ENCODE peak calls at places on chromosomes 5 and 9, in five cellular contexts. Y, O, Z, H and J are unnamed samples.
A peak's percentile ranks its signal among the peaks of the same experiment; 100 is the strongest.

GRCh38 chr9:18721267-18722079 is 247.5 kb downstream of the ADAMTSL1 start:
- DNase-seq in Z (no peak), H (no peak), Y (no peak), O (no peak), J (no peak)

GRCh38 chr9:79763861-79764260 is 192.1 kb downstream of the TLE4 start:
- DNase-seq in O (peak; percentile 29), H (peak; percentile 70), Z (no peak), Y (no peak), J (no peak)

GRCh38 chr9:72826954-72827953 is 125.6 kb downstream of the ALDH1A1 start:
- DNase-seq in O (no peak), Z (no peak), H (no peak), Y (no peak), J (no peak)

GRCh38 chr5:53971096-53971495 is 339.3 kb downstream of the ARL15 start:
- DNase-seq in O (peak; percentile 6), H (no peak), Z (no peak), Y (no peak), J (no peak)

GRCh38 chr5:41871866-41872265 is 1.6 kb upstream of the OXCT1 start:
- DNase-seq in Z (no peak), Y (no peak), H (no peak), O (peak; percentile 83), J (no peak)

GRCh38 chr5:158759276-158759675 is 340.4 kb downstream of the EBF1 start:
- DNase-seq in O (no peak), Z (no peak), H (no peak), Y (no peak), J (no peak)

GRCh38 chr5:165630211-165630866 is 2124.9 kb downstream of the MAT2B start:
- DNase-seq in Y (no peak), O (peak; percentile 53), H (peak; percentile 64), Z (no peak), J (peak; percentile 13)

GRCh38 chr9:8651830-8652229 is 852.3 kb upstream of the DMAC1 start:
- DNase-seq in Z (no peak), H (no peak), O (no peak), Y (no peak), J (no peak)

GRCh38 chr5:144710620-144711019 is 539.9 kb downstream of the KCTD16 start:
- DNase-seq in Y (no peak), Z (no peak), O (no peak), H (no peak), J (no peak)

GRCh38 chr5:37867634-37868033 is 27.8 kb upstream of the GDNF start:
- DNase-seq in O (peak; percentile 47), Z (no peak), Y (no peak), H (no peak), J (no peak)

GRCh38 chr9:112074250-112075008 is 100.7 kb downstream of the SUSD1 start:
- DNase-seq in Y (peak; percentile 49), H (peak; percentile 79), O (peak; percentile 92), Z (peak; percentile 62), J (peak; percentile 88)

GRCh38 chr5:76953551-76954382 is 922 bp downstream of the CRHBP start:
- DNase-seq in Y (no peak), Z (no peak), H (no peak), O (peak; percentile 59), J (no peak)

GRCh38 chr5:73692166-73692640 is 66.2 kb downstream of the ARHGEF28 start:
- DNase-seq in Z (peak; percentile 41), O (peak; percentile 93), Y (no peak), H (no peak), J (no peak)

GRCh38 chr9:130707225-130707976 is 13.8 kb downstream of the EXOSC2 start:
- DNase-seq in Z (peak; percentile 61), O (peak; percentile 51), Y (peak; percentile 62), H (peak; percentile 77), J (peak; percentile 65)

GRCh38 chr9:114001410-114001685 is 76.8 kb downstream of the AMBP start:
- DNase-seq in Z (no peak), H (no peak), Y (no peak), O (no peak), J (no peak)

GRCh38 chr5:65927497-65928340 is 1.3 kb downstream of the ERBIN start:
- DNase-seq in Z (peak; percentile 57), H (no peak), Y (no peak), O (peak; percentile 73), J (peak; percentile 55)

GRCh38 chr9:130154816-130155215 is 17.4 kb upstream of the NCS1 start:
- DNase-seq in Y (no peak), O (no peak), Z (no peak), H (no peak), J (no peak)

GRCh38 chr5:123086376-123087055 is 2.5 kb upstream of the PRDM6 start:
- DNase-seq in H (no peak), Y (no peak), O (no peak), Z (no peak), J (no peak)

GRCh38 chr5:38466444-38467189 is 89.8 kb downstream of the LIFR start:
- DNase-seq in Y (no peak), O (no peak), Z (no peak), H (peak; percentile 88), J (no peak)

GRCh38 chr5:141518616-141519015 is 29.7 kb downstream of the PCDHGC5 start:
- DNase-seq in O (no peak), Z (no peak), Y (no peak), H (no peak), J (no peak)

DNA sequence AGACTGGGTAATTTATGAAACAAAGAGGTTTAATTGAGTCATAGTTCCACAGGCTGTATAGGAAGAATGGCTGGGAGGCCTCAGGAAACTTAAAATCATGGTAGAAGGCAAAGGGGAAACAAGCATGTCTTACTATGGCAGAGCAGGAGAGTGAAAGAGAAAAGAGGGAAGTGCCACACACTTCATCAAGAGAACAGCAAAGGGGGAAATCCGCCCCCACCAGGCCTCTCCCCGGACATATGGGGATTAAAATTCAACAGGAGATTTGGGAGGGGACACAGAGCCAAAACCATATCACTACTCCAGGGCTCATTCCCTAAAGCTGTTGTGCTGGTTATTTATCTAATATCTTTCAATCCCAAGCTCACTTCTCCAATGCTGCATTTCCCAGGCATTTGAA is 50.2 kb upstream of the NR3C1 start:
- DNase-seq in Z (no peak), H (no peak), O (no peak), Y (no peak), J (no peak)
- H3K9me3 ChIP-seq in Z (no peaks in the 10 kb centered on the region), H (no peaks in the 10 kb centered on the region), O (no peaks in the 10 kb centered on the region), Y (no peaks in the 10 kb centered on the region), J (no peaks in the 10 kb centered on the region)

GRCh38 chr5:88860501-88860900 is 22.5 kb downstream of the MEF2C start:
- DNase-seq in H (no peak), Z (no peak), O (peak; percentile 72), Y (no peak), J (no peak)
- H3K9me3 ChIP-seq in H (no peaks in the 10 kb centered on the region), Z (no peaks in the 10 kb centered on the region), O (no peaks in the 10 kb centered on the region), Y (no peaks in the 10 kb centered on the region), J (no peaks in the 10 kb centered on the region)

GRCh38 chr9:138122201-138122600 is 244.6 kb downstream of the CACNA1B start:
- DNase-seq in Z (no peak), H (no peak), O (no peak), Y (no peak), J (no peak)
- H3K9me3 ChIP-seq in Z (no peaks in the 10 kb centered on the region), H (no peaks in the 10 kb centered on the region), O (no peaks in the 10 kb centered on the region), Y (no peaks in the 10 kb centered on the region), J (no peaks in the 10 kb centered on the region)

GRCh38 chr5:180250329-180250728 is 41.3 kb upstream of the RASGEF1C start:
- DNase-seq in H (no peak), Z (no peak), O (no peak), Y (no peak), J (no peak)
- H3K9me3 ChIP-seq in H (peaks cover 8% of the 10 kb centered on the region), Z (peaks cover 40% of the 10 kb centered on the region), O (no peaks in the 10 kb centered on the region), Y (peaks cover 4% of the 10 kb centered on the region), J (peaks cover 92% of the 10 kb centered on the region)

GRCh38 chr9:138115506-138115905 is 237.9 kb downstream of the CACNA1B start:
- DNase-seq in H (no peak), Y (no peak), Z (no peak), O (no peak), J (no peak)

GRCh38 chr9:138114501-138115245 is 237.1 kb downstream of the CACNA1B start:
- DNase-seq in O (no peak), H (no peak), Z (no peak), Y (no peak), J (no peak)

GRCh38 chr9:138117101-138117750 is 239.6 kb downstream of the CACNA1B start:
- DNase-seq in Z (no peak), O (no peak), Y (no peak), H (no peak), J (no peak)

GRCh38 chr9:138117836-138118235 is 240.3 kb downstream of the CACNA1B start:
- DNase-seq in H (no peak), O (no peak), Z (no peak), Y (no peak), J (no peak)

GRCh38 chr9:138116521-138116920 is 238.9 kb downstream of the CACNA1B start:
- DNase-seq in Z (no peak), Y (no peak), O (no peak), H (no peak), J (no peak)
- H3K9me3 ChIP-seq in Z (no peaks in the 10 kb centered on the region), Y (no peaks in the 10 kb centered on the region), O (no peaks in the 10 kb centered on the region), H (no peaks in the 10 kb centered on the region), J (no peaks in the 10 kb centered on the region)

GRCh38 chr9:96844040-96844439 is 10.3 kb downstream of the ZNF782 start:
- DNase-seq in H (no peak), O (no peak), Z (no peak), Y (no peak), J (no peak)
- H3K9me3 ChIP-seq in H (no peaks in the 10 kb centered on the region), O (no peaks in the 10 kb centered on the region), Z (peaks cover 67% of the 10 kb centered on the region), Y (no peaks in the 10 kb centered on the region), J (peaks cover 51% of the 10 kb centered on the region)

GRCh38 chr9:126440938-126441337 is 114.3 kb downstream of the MVB12B start:
- DNase-seq in O (peak; percentile 83), Z (no peak), Y (no peak), H (peak; percentile 28), J (no peak)

GRCh38 chr9:126439402-126439765 is 112.8 kb downstream of the MVB12B start:
- DNase-seq in H (no peak), Y (no peak), O (peak; percentile 89), Z (no peak), J (no peak)

GRCh38 chr9:126442636-126443035 is 116.0 kb downstream of the MVB12B start:
- DNase-seq in Z (no peak), Y (no peak), O (no peak), H (peak; percentile 40), J (no peak)

GRCh38 chr9:126440042-126440441 is 113.4 kb downstream of the MVB12B start:
- DNase-seq in Z (no peak), Y (no peak), H (peak; percentile 19), O (no peak), J (no peak)

GRCh38 chr9:126443144-126443543 is 116.5 kb downstream of the MVB12B start:
- DNase-seq in O (no peak), Y (no peak), Z (no peak), H (peak; percentile 24), J (no peak)
- H3K9me3 ChIP-seq in O (no peaks in the 10 kb centered on the region), Y (no peaks in the 10 kb centered on the region), Z (no peaks in the 10 kb centered on the region), H (no peaks in the 10 kb centered on the region), J (no peaks in the 10 kb centered on the region)